ENCODE peak calls at places on chromosomes 12 and 14, in ten cellular contexts. U is activated T-cell treated with anti-CD3 and anti-CD28 coated beads, Interleukin-2, amount 50 U/mL, for 1 hour; L is amygdala; Y is caudate nucleus; J is SK-N-SH; P is activated CD8-positive, alpha-beta memory T cell treated with anti-CD3 and anti-CD28 coated beads for 48 hours; W is activated T-helper 1 cell treated with anti-CD3 and anti-CD28 coated beads, Interleukin-2, amount 50 U/mL, for 16 hours; N is LoVo; D is nephron progenitor cell; X is GM06990. E is an unnamed sample.

GRCh38 chr14:90614696-90615260 is 201.5 kb downstream of the TTC7B start:
- DNase-seq in U (no peak), L (no peak), Y (no peak), J (no peak), P (no peak), W (no peak), N (no peak), D (no peak), X (no peak), E (no peak)

GRCh38 chr12:13234045-13234641 is 37.6 kb downstream of the EMP1 start:
- DNase-seq in U (no peak), L (no peak), Y (no peak), J (peak; percentile 46), P (no peak), W (no peak), N (peak; percentile 54), D (peak; percentile 51), X (no peak), E (peak; percentile 61)

GRCh38 chr14:104586832-104587620 is 7.5 kb downstream of the C14orf180 start:
- DNase-seq in U (no peak), L (no peak), Y (no peak), J (peak; percentile 82), P (no peak), W (no peak), N (no peak), D (no peak), X (no peak), E (no peak)

GRCh38 chr12:58922849-58923248 is 2.5 kb upstream of the LRIG3 start:
- DNase-seq in U (no peak), L (no peak), Y (no peak), J (no peak), P (no peak), W (no peak), N (peak; percentile 55), D (no peak), X (no peak), E (peak; percentile 53)

GRCh38 chr14:22190411-22191191 is 398.4 kb downstream of the DAD1 start:
- DNase-seq in U (no peak), L (no peak), Y (no peak), J (no peak), P (no peak), W (no peak), N (no peak), D (no peak), X (no peak), E (no peak)

GRCh38 chr14:34750670-34751069 is 36.3 kb upstream of the CFL2 start:
- DNase-seq in U (no peak), L (no peak), Y (no peak), J (no peak), P (no peak), W (no peak), N (no peak), D (no peak), X (no peak), E (no peak)

GRCh38 chr14:56152221-56152620 is 34.0 kb downstream of the PELI2 start:
- DNase-seq in U (no peak), L (no peak), Y (no peak), J (no peak), P (no peak), W (no peak), N (no peak), D (no peak), X (no peak), E (no peak)

GRCh38 chr14:99317231-99318090 is 45.5 kb upstream of the BCL11B start:
- DNase-seq in U (no peak), L (no peak), Y (no peak), J (no peak), P (no peak), W (no peak), N (no peak), D (no peak), X (no peak), E (no peak)

GRCh38 chr14:67618617-67619063 is 1.1 kb upstream of the ARG2 start:
- DNase-seq in U (peak; percentile 36), L (peak; percentile 3), Y (no peak), J (peak; percentile 67), P (no peak), W (no peak), N (peak; percentile 68), D (peak; percentile 18), X (peak; percentile 37), E (peak; percentile 78)

E was measured in RPMI7951.